ENCODE peak calls at places on chromosomes 1 and 21, in four cellular contexts. N, K, R and I are unnamed samples.

GRCh38 chr1:59431566-59432294 is 134.8 kb downstream of the FGGY start:
- DNase-seq in R (no peak), K (no peak), N (no peak), I (peak)

GRCh38 chr1:91015358-91015780 is 6.5 kb downstream of the ZNF644 start:
- DNase-seq in N (no peak), K (no peak), R (no peak), I (peak)

GRCh38 chr1:39842726-39843305 is 40.5 kb downstream of the TRIT1 start:
- DNase-seq in K (no peak), R (no peak), N (no peak), I (no peak)

GRCh38 chr21:39456665-39457064 is 4.9 kb downstream of the SH3BGR start:
- DNase-seq in N (no peak), K (no peak), R (no peak), I (no peak)

GRCh38 chr21:46052703-46053651 is 44.9 kb upstream of the COL6A2 start:
- DNase-seq in R (no peak), N (no peak), K (no peak), I (peak)

GRCh38 chr1:112079446-112079845 is 90.0 kb upstream of the KCND3 start:
- DNase-seq in N (no peak), R (no peak), K (no peak), I (no peak)

GRCh38 chr21:16633851-16634521 is 878.9 kb upstream of the CXADR start:
- DNase-seq in K (no peak), N (no peak), R (peak), I (no peak)

GRCh38 chr1:51344276-51344601 is 13.9 kb upstream of the TTC39A start:
- DNase-seq in K (no peak), N (no peak), R (no peak), I (no peak)

GRCh38 chr1:27099904-27100796 is 54.8 kb downstream of the SLC9A1 start:
- DNase-seq in R (peak), K (no peak), N (no peak), I (no peak)

GRCh38 chr1:94926365-94926914 is 470 bp downstream of the CNN3 start:
- DNase-seq in R (peak), N (peak), K (no peak), I (peak)

GRCh38 chr21:14768042-14768441 is 221.9 kb upstream of the SAMSN1 start:
- DNase-seq in K (no peak), N (no peak), R (no peak), I (peak)

GRCh38 chr1:53535846-53536245 is 76.6 kb downstream of the DMRTB1 start:
- DNase-seq in K (no peak), R (no peak), N (no peak), I (no peak)

GRCh38 chr1:207578796-207579435 is 66.0 kb upstream of the CR1L start:
- DNase-seq in K (no peak), R (no peak), N (no peak), I (no peak)

GRCh38 chr1:245153081-245153644 is 1.6 kb upstream of the KIF26B start:
- DNase-seq in R (peak), N (peak), K (no peak), I (peak)

GRCh38 chr1:87556326-87556725 is 227.6 kb downstream of the LMO4 start:
- DNase-seq in K (no peak), R (no peak), N (no peak), I (no peak)

GRCh38 chr21:41899431-41900202 is 20.5 kb upstream of the PRDM15 start:
- DNase-seq in R (no peak), N (no peak), K (no peak), I (no peak)

GRCh38 chr1:21304488-21304887 is 14.2 kb upstream of the ECE1 start:
- DNase-seq in K (no peak), N (no peak), R (no peak), I (peak)

GRCh38 chr21:41695513-41695912 is 71.3 kb downstream of the RIPK4 start:
- DNase-seq in R (no peak), K (no peak), N (no peak), I (no peak)

GRCh38 chr1:118097622-118098348 is 87.2 kb downstream of the SPAG17 start:
- DNase-seq in R (no peak), K (no peak), N (no peak), I (no peak)

GRCh38 chr1:27241677-27242076 is 7.2 kb downstream of the WDTC1 start:
- DNase-seq in K (no peak), N (no peak), R (no peak), I (no peak)

GRCh38 chr1:78570539-78570938 is 49.7 kb upstream of the IFI44L start:
- DNase-seq in K (no peak), R (no peak), N (no peak), I (no peak)

GRCh38 chr1:223652436-223652901 is 13.0 kb downstream of the CAPN8 start:
- DNase-seq in K (no peak), R (no peak), N (no peak), I (peak)